ENCODE peak calls at places on chromosomes 1 and 21, in four cellular contexts. Z is A549, B is cardiac muscle cell, R is tibial artery. H is an unnamed sample.
A peak's percentile ranks its signal among the peaks of the same experiment; 100 is the strongest.

GRCh38 chr1:197917813-197918646 is 858 bp downstream of the LHX9 start:
- DNase-seq in Z (no peak), B (no peak), R (peak; percentile 64), H (no peak)

GRCh38 chr1:93042134-93042821 is 36.8 kb upstream of the MTF2 start:
- DNase-seq in Z (no peak), B (no peak), R (no peak), H (no peak)

GRCh38 chr1:113073457-113073950 is 506 bp downstream of the LRIG2 start:
- DNase-seq in Z (no peak), B (peak; percentile 62), R (peak; percentile 79), H (no peak)

GRCh38 chr1:230101556-230101955 is 34.5 kb downstream of the GALNT2 start:
- DNase-seq in Z (no peak), B (peak; percentile 45), R (no peak), H (no peak)

GRCh38 chr1:88462481-88463261 is 221.4 kb upstream of the PKN2 start:
- DNase-seq in Z (no peak), B (peak; percentile 49), R (no peak), H (no peak)

GRCh38 chr1:111992396-111992985 is 3.0 kb upstream of the KCND3 start:
- DNase-seq in Z (no peak), B (no peak), R (no peak), H (no peak)

GRCh38 chr1:158527190-158527815 is 26.9 kb downstream of the OR6Y1 start:
- DNase-seq in Z (peak; percentile 2), B (peak; percentile 51), R (no peak), H (no peak)

GRCh38 chr21:31710586-31710985 is 21.3 kb downstream of the SCAF4 start:
- DNase-seq in Z (no peak), B (peak; percentile 50), R (no peak), H (no peak)

GRCh38 chr1:206467915-206468314 is 2.4 kb upstream of the IKBKE start:
- DNase-seq in Z (no peak), B (peak; percentile 50), R (peak; percentile 80), H (no peak)

GRCh38 chr1:91596474-91596873 is 95.8 kb downstream of the CDC7 start:
- DNase-seq in Z (no peak), B (peak; percentile 63), R (no peak), H (no peak)

DNA sequence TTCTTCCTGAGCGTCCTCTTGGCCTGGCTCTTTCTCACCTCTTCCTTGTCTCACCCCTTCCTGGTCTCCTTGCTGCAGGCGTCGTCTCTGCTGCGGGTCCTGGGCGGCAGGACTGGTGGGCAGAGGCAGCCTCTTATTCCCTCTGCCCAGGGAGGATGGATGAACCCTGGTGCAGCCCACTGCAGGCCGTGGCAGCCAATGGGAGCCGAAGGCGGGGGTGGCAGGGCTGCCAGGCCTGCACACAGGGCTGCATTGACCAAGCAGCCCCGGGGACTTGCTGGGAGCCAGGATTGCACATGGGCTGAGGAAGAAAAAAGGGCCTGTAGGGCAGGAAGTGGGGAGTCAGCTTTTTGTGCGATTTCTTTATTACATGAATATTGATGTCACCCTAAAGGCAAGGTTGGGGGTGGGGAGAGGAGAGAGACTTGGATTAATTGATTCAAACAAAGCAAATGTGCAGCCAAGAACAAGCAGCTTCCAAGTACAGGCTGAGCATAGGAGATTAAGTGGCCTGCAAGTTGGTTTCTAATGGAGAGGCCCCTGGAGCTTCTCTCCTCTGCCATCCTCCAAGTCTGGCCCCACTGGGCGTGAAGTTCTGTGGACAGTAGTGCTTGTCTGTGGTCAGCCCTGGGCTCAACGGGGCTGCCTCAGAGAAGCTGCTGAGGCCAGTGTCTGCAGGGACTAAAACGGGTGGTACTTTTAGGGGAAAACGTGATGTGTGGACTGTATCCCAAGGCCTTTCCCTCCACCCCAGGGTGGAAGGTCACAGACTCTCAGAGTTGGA is at the start of gene S100B:
- DNase-seq in Z (no peak), B (no peak), R (no peak), H (no peak)
- H3K4me3 ChIP-seq in Z (no peak within 1 kb of the TSS), B (no peak within 1 kb of the TSS), R (no peak within 1 kb of the TSS), H (no peak within 1 kb of the TSS)

DNA sequence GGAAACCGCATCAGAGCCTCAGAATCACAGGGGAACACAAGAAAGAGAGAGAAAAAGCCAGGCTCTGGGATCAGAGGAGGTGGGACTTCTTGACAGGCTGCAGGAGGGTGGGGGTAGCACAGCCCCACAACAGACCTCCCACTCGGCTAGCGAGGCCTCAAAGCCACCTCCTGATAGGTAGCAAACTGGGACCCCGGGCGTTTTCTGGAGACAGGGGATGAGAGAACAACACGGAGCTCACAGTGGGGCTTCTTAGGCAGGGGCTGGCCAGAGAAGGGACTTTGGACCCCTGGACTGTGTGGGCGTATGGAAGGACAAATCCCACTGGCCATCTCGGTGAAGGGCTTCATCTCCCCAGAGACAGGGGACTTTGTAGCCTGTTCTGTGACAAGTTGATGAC is 116.3 kb downstream of the AJAP1 start:
- DNase-seq in Z (no peak), B (no peak), R (no peak), H (no peak)
- H3K9me3 ChIP-seq in Z (no peaks in the 10 kb centered on the region), B (no peaks in the 10 kb centered on the region), R (no peaks in the 10 kb centered on the region), H (no peaks in the 10 kb centered on the region)

GRCh38 chr1:44831516-44831915 is 11.5 kb downstream of the PTCH2 start:
- DNase-seq in Z (no peak), B (no peak), R (no peak), H (no peak)

GRCh38 chr1:44839561-44839960 is 3.5 kb downstream of the PTCH2 start:
- DNase-seq in Z (no peak), B (no peak), R (no peak), H (no peak)

GRCh38 chr1:44834328-44834727 is 8.7 kb downstream of the PTCH2 start:
- DNase-seq in Z (no peak), B (no peak), R (no peak), H (no peak)

GRCh38 chr1:44832068-44832700 is 10.9 kb downstream of the PTCH2 start:
- DNase-seq in Z (no peak), B (no peak), R (no peak), H (no peak)

GRCh38 chr1:44835738-44836675 is 7.0 kb downstream of the PTCH2 start:
- DNase-seq in Z (peak; percentile 42), B (peak; percentile 93), R (peak; percentile 90), H (peak; percentile 77)
- H3K4me3 ChIP-seq in Z (no peak overlapping the region), B (no peak overlapping the region), R (no peak overlapping the region), H (no peak overlapping the region)

DNA sequence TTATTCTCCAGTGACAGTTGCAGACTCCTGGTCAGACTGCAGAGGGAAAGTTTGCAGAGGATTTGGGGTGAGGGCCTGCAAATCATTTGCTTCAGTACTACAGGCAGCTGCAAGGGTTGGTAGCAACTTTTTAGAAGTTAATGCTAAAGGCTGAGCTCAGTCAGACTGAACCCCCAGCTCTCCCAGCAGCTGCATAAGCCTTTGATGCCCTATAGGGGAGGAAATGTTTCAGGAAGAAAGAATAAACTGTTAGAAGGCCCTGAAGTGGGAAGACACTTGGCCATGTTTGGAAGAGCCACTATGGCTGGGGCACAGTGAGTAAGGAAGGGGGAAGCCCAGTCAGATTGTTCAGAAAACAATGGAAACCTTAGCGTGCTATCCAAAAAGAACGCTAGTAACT is 383.6 kb downstream of the TTLL7 start:
- DNase-seq in Z (no peak), B (no peak), R (no peak), H (no peak)
- H3K9me3 ChIP-seq in Z (no peaks in the 10 kb centered on the region), B (no peaks in the 10 kb centered on the region), R (no peaks in the 10 kb centered on the region), H (no peaks in the 10 kb centered on the region)

GRCh38 chr21:26842300-26842699 is 2.9 kb downstream of the ADAMTS1 start:
- DNase-seq in Z (no peak), B (peak; percentile 64), R (no peak), H (no peak)

GRCh38 chr21:26843912-26844257 is 1.3 kb downstream of the ADAMTS1 start:
- DNase-seq in Z (no peak), B (peak; percentile 66), R (no peak), H (no peak)

GRCh38 chr21:26844258-26845065 is 747 bp downstream of the ADAMTS1 start:
- DNase-seq in Z (no peak), B (peak; percentile 61), R (peak; percentile 78), H (no peak)

GRCh38 chr21:26845066-26845749 is at the start of gene ADAMTS1:
- DNase-seq in Z (no peak), B (peak; percentile 96), R (peak; percentile 97), H (no peak)

GRCh38 chr21:26842976-26843911 is 2.0 kb downstream of the ADAMTS1 start:
- DNase-seq in Z (no peak), B (peak; percentile 96), R (peak; percentile 98), H (peak; percentile 75)
- H3K4me3 ChIP-seq in Z (peak overlapping the region; percentile 42), B (peak overlapping the region; percentile 97), R (peak overlapping the region; percentile 79), H (peak overlapping the region; percentile 48)

GRCh38 chr1:4346141-4346540 is 308.3 kb upstream of the AJAP1 start:
- DNase-seq in Z (no peak), B (no peak), R (no peak), H (no peak)
- H3K9me3 ChIP-seq in Z (no peaks in the 10 kb centered on the region), B (peaks cover 9% of the 10 kb centered on the region), R (no peaks in the 10 kb centered on the region), H (no peaks in the 10 kb centered on the region)

GRCh38 chr1:18629659-18630510 is 761 bp upstream of the PAX7 start:
- DNase-seq in Z (no peak), B (no peak), R (no peak), H (no peak)
- H3K4me3 ChIP-seq in Z (no peak overlapping the region), B (no peak overlapping the region), R (no peak overlapping the region), H (no peak overlapping the region)

GRCh38 chr1:46769028-46769740 is 29.7 kb upstream of the CYP4B1 start:
- DNase-seq in Z (no peak), B (no peak), R (no peak), H (no peak)
- H3K9me3 ChIP-seq in Z (peaks cover 4% of the 10 kb centered on the region), B (no peaks in the 10 kb centered on the region), R (no peaks in the 10 kb centered on the region), H (peaks cover 2% of the 10 kb centered on the region)

GRCh38 chr1:44029260-44029910 is 1.9 kb downstream of the SLC6A9 start:
- DNase-seq in Z (peak; percentile 39), B (no peak), R (no peak), H (no peak)
- H3K4me3 ChIP-seq in Z (peak overlapping the region; percentile 82), B (peak overlapping the region; percentile 77), R (peak overlapping the region; percentile 81), H (peak overlapping the region; percentile 86)

GRCh38 chr1:79660127-79660526 is 653.6 kb upstream of the ADGRL4 start:
- DNase-seq in Z (no peak), B (no peak), R (no peak), H (no peak)
- H3K9me3 ChIP-seq in Z (no peaks in the 10 kb centered on the region), B (no peaks in the 10 kb centered on the region), R (no peaks in the 10 kb centered on the region), H (no peaks in the 10 kb centered on the region)

H was measured in Panc1.